ENCODE peak calls at places on chromosomes 16 and 17, in four cellular contexts. G is stomach, U is K562, R is breast epithelium. H is an unnamed sample.

GRCh38 chr17:75551276-75551675 is 25.8 kb downstream of the LLGL2 start:
- DNase-seq in R (no peak), U (no peak), G (no peak), H (no peak)

GRCh38 chr17:3512512-3513171 is 36.8 kb downstream of the ASPA start:
- DNase-seq in G (peak), R (no peak), U (peak), H (peak)

GRCh38 chr17:4152471-4152870 is 9.5 kb downstream of the CYB5D2 start:
- DNase-seq in R (no peak), U (no peak), G (no peak), H (no peak)

GRCh38 chr17:19703106-19703775 is 13.1 kb downstream of the SLC47A2 start:
- DNase-seq in R (no peak), G (no peak), U (no peak), H (no peak)

GRCh38 chr16:68734782-68735181 is 2.3 kb upstream of the CDH1 start:
- DNase-seq in G (no peak), R (no peak), U (no peak), H (no peak)

GRCh38 chr16:66695935-66696668 is 441 bp downstream of the CMTM4 start:
- DNase-seq in U (peak), G (peak), R (peak), H (peak)

GRCh38 chr16:4114257-4115208 is 1.7 kb downstream of the ADCY9 start:
- DNase-seq in R (no peak), U (no peak), G (no peak), H (no peak)

GRCh38 chr16:55297910-55298175 is 26.2 kb upstream of the IRX6 start:
- DNase-seq in R (no peak), U (no peak), G (no peak), H (no peak)

GRCh38 chr17:1491406-1492248 is 859 bp downstream of the MYO1C start:
- DNase-seq in R (no peak), G (peak), U (peak), H (peak)

GRCh38 chr16:56357291-56357764 is 68.0 kb downstream of the AMFR start:
- DNase-seq in R (no peak), G (peak), U (no peak), H (peak)

GRCh38 chr17:76556759-76557367 is 17.0 kb downstream of the PRCD start:
- DNase-seq in G (peak), R (no peak), U (peak), H (peak)

GRCh38 chr17:9389116-9389515 is 186.5 kb downstream of the STX8 start:
- DNase-seq in R (no peak), G (no peak), U (no peak), H (no peak)

GRCh38 chr16:77584205-77584859 is 138.0 kb upstream of the NUDT7 start:
- DNase-seq in G (peak), U (peak), R (no peak), H (peak)

GRCh38 chr17:72338847-72339790 is 218.3 kb downstream of the SOX9 start:
- DNase-seq in U (no peak), R (no peak), G (no peak), H (peak)

GRCh38 chr16:48542020-48542473 is 67.9 kb downstream of the N4BP1 start:
- DNase-seq in U (no peak), G (no peak), R (no peak), H (peak)

GRCh38 chr17:75783803-75784472 is 668 bp upstream of the UNK start:
- DNase-seq in R (no peak), G (peak), U (peak), H (peak)

GRCh38 chr17:37743612-37743874 is 1.3 kb downstream of the HNF1B start:
- DNase-seq in G (peak), U (no peak), R (no peak), H (peak)

GRCh38 chr16:1188781-1189189 is 35.9 kb downstream of the CACNA1H start:
- DNase-seq in U (peak), R (peak), G (peak), H (peak)

GRCh38 chr17:82007495-82008257 is 15.0 kb downstream of the CENPX start:
- DNase-seq in G (no peak), R (no peak), U (no peak), H (no peak)

GRCh38 chr17:48795444-48796162 is 21.4 kb downstream of the TTLL6 start:
- DNase-seq in G (no peak), U (no peak), R (no peak), H (peak)

GRCh38 chr17:66627985-66628384 is 206.9 kb upstream of the CACNG5 start:
- DNase-seq in G (no peak), R (no peak), U (no peak), H (no peak)

GRCh38 chr17:80395402-80396151 is 19.4 kb upstream of the ENDOV start:
- DNase-seq in U (no peak), R (no peak), G (no peak), H (no peak)

GRCh38 chr17:8965394-8966168 is at the start of gene PIK3R5:
- DNase-seq in U (peak), G (peak), R (no peak), H (peak)

GRCh38 chr16:24346734-24347133 is 90.6 kb downstream of the CACNG3 start:
- DNase-seq in U (no peak), G (no peak), R (no peak), H (no peak)

GRCh38 chr16:49748322-49748721 is 107.6 kb downstream of the ZNF423 start:
- DNase-seq in G (no peak), U (no peak), R (no peak), H (no peak)

GRCh38 chr17:18361837-18362380 is 1.4 kb downstream of the SHMT1 start:
- DNase-seq in U (no peak), G (no peak), R (no peak), H (no peak)

GRCh38 chr16:11087691-11088431 is 143.5 kb downstream of the CLEC16A start:
- DNase-seq in G (no peak), R (no peak), U (no peak), H (no peak)

GRCh38 chr17:79033046-79033616 is 9.2 kb downstream of the C1QTNF1 start:
- DNase-seq in G (no peak), R (peak), U (no peak), H (no peak)

GRCh38 chr16:56246051-56246817 is 54.9 kb downstream of the GNAO1 start:
- DNase-seq in G (no peak), U (peak), R (peak), H (no peak)

GRCh38 chr17:45261577-45262515 is at the start of gene SPATA32:
- DNase-seq in G (peak), U (no peak), R (no peak), H (peak)

GRCh38 chr16:47779201-47780016 is 318.3 kb downstream of the PHKB start:
- DNase-seq in U (peak), G (no peak), R (no peak), H (no peak)

GRCh38 chr17:2084766-2085647 is 30.1 kb downstream of the HIC1 start:
- DNase-seq in U (no peak), R (no peak), G (no peak), H (peak)

GRCh38 chr16:50323335-50324011 is 45.3 kb downstream of the BRD7 start:
- DNase-seq in U (peak), G (no peak), R (no peak), H (no peak)

GRCh38 chr17:31388770-31389672 is 2.5 kb upstream of the RAB11FIP4 start:
- DNase-seq in U (peak), G (peak), R (no peak), H (no peak)

GRCh38 chr17:73228748-73229236 is 32.9 kb downstream of the CPSF4L start:
- DNase-seq in G (peak), R (no peak), U (peak), H (peak)

GRCh38 chr17:71828182-71828596 is 292.6 kb upstream of the SOX9 start:
- DNase-seq in G (no peak), R (no peak), U (no peak), H (no peak)

GRCh38 chr16:15485175-15485574 is 50.8 kb downstream of the BMERB1 start:
- DNase-seq in G (no peak), U (no peak), R (no peak), H (no peak)

GRCh38 chr16:86343111-86343642 is 167.2 kb upstream of the FOXF1 start:
- DNase-seq in R (no peak), U (no peak), G (peak), H (peak)

GRCh38 chr16:11253009-11253994 is 2.7 kb downstream of the SOCS1 start:
- DNase-seq in U (peak), R (no peak), G (no peak), H (no peak)

GRCh38 chr17:2138768-2139167 is 83.9 kb downstream of the HIC1 start:
- DNase-seq in U (peak), G (no peak), R (peak), H (peak)

DNA sequence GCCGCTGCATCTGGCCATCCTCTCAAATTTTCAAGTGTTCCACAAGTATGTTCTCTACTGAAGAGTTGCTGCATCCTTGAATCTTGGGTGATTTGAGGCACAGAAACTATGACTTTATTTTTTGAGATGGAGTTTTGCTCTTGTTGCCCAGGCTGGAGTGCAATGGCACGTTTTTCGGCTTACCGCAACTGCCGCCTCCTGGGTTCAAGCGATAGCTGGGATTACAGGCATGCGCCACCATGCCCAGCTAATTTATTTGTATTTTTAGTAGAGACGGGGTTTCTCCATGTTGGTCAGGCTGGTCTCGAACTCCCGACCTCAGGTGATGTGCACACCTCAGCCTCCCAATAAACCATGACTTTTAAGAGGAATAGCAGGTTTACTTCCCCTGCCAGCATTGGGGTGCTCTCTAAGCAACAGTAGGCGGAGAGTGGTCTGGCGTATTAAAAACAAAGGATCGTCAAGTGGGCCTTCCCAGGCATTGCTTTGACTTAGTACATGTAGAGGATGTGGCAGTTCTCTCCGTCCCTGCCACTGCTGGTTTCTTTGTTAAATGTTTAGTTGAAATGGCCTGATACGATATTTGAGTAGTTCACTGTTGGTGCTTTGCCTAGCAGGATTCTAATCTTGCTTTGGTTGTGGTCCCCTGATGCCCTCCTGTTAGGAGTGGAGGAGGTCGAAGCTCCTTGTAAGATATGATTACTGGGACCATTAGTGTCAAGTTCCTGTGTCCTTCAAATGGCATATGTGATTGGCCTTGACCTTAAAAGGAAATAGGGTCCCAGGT is 9.5 kb downstream of the PYCARD start:
- DNase-seq in G (no peak), R (no peak), U (no peak), H (no peak)
- TF ChIP-seq POLR2AphosphoS5 in G (no peak), R (no peak), U (peak), H (no peak)

DNA sequence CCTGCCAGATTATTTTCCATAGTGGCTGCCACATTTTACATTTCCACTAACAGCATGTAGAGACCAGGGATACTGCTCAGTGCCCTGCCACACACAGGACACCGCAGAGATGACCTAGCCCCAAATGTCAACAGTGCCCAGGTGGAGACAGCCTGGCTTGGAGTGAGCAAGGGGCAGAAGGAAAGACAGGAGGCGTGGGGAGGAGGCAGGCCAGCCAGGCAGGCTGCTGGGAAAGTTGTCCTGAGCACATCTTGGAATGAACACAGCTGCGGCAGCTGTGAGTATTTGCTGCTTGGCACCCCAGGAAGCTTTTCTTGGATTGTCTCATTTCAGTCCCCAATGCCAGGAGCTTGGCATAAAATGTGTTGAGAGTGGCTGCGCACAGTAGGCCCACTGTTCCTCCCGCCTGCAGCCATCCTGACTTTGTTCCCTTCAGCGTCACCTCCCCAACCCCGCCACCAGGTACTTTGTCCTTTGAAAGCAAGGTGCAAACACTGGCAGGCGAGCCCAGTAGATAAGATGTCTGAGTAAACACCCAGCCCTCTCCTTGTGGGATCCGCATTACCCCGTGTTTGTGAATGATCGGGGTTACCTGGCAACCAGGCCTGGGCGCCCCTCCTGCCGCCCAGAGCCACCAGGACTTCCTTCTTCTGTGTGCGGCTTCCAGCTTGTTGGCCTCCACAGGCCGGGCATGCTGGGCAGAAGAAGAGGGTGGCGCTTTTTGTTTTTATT is 114.0 kb downstream of the CMIP start:
- DNase-seq in R (peak), G (peak), U (peak), H (peak)
- TF ChIP-seq POLR2A in R (no peak), G (no peak), U (no peak), H (peak)

GRCh38 chr17:55660171-55660886 is 62.3 kb downstream of the TMEM100 start:
- DNase-seq in G (no peak), U (no peak), R (no peak), H (no peak)
- TF ChIP-seq POLR2AphosphoS5 in G (no peak), U (no peak), R (no peak), H (no peak)

DNA sequence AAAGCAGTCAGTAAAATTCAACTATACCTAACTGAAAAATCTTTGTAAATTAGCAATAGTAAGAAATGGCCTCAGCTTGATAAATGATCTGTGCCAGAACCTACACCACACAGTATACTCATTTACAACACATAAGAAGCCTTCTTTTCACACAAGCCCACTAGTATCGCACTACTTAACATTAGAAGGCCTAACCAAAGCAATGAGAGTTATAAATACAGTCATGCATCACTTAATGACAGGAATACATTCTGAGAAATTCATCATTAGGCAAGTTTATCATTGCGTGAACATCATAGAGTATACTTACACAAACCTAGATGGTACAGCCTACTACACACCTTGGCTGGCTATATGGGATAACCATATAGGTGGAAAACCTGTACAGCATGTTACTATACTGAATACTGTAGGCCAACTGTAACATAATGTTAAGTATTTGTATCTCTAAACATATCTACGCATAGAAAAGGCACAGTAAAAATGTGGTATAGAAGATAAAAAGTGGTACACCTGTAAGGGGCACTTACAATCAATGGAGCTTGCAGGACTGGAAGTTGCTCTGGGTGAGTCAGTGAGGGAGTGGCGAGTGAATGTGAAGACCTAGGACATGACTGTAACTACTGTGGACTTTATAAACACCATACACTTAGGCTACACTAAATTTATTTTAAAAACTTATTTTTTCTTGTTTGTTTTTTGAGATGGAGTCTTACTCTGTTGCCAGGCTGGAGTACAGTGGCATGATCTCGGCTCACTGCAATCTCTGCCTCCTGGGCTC is 126.5 kb upstream of the CORO6 start:
- DNase-seq in U (no peak), G (no peak), R (no peak), H (no peak)
- TF ChIP-seq POLR2A in U (no peak), G (no peak), R (no peak), H (no peak)

DNA sequence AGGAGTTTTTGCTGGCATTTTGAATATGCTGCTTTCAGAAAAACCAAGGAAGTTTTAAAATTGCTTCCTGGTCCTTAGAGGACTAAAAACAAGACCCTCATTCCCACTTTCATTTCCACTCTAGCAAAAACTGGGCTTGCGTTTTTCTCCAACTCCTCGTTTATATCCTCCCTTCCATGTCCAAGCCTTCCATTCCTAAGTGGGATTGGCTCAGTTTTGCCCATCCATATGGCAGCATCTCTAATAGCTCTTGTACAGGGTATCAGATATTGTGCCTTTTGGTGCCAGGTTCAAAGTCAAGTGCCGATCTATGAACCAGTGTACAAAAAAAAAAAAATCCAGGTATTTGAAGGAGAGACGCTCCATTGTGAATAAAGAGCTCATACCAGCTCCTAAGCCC is 9.9 kb upstream of the TBKBP1 start:
- DNase-seq in R (no peak), U (no peak), G (no peak), H (no peak)
- TF ChIP-seq POLR2AphosphoS5 in R (no peak), U (peak), G (no peak), H (no peak)

GRCh38 chr16:104355-104754 is 26.3 kb downstream of the MPG start:
- DNase-seq in G (no peak), R (no peak), U (no peak), H (no peak)

GRCh38 chr16:104828-105374 is 26.9 kb downstream of the MPG start:
- DNase-seq in U (peak), R (no peak), G (no peak), H (no peak)

GRCh38 chr16:102060-102855 is 24.2 kb downstream of the MPG start:
- DNase-seq in G (no peak), R (no peak), U (no peak), H (no peak)

GRCh38 chr16:106623-107324 is 28.7 kb downstream of the MPG start:
- DNase-seq in R (no peak), G (peak), U (peak), H (peak)

DNA sequence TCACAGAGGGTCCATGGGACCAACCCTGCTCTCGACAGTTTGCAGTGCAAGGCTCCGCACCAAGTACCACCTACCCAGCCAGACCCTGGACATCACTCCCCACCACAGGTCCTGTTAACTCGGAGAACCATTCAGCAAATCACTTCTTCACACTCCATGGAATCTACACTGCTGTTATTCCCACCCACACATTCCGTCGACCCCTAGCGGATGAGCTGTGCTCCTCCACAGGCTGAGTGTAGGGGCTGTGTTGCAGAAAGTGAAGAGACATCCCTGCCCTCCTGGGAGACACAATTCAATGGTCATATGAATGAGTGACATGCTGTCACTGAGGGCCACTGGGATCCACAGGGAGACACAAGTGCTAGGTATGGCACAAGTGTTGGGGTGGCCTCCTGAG is 27.5 kb downstream of the MPG start:
- DNase-seq in R (no peak), G (no peak), U (no peak), H (no peak)
- TF ChIP-seq POLR2A in R (no peak), G (no peak), U (no peak), H (no peak)